ENCODE peak calls at places on chromosomes 5 and 9, in four cellular contexts. One of them, this sample, is unnamed.

GRCh38 chr5:38347040-38347763 is 88.8 kb downstream of the EGFLAM start:
- DNase-seq in KBM-7: no peak
- DNase-seq in GM04504: no peak
- DNase-seq in RPMI8226: no peak
- DNase-seq in this sample: no peak

GRCh38 chr5:72281764-72282499 is 38.1 kb downstream of the MRPS27 start:
- DNase-seq in GM04504: peak
- DNase-seq in KBM-7: no peak
- DNase-seq in RPMI8226: no peak
- DNase-seq in this sample: no peak

GRCh38 chr9:111940697-111941096 is 44.1 kb downstream of the UGCG start:
- DNase-seq in GM04504: no peak
- DNase-seq in KBM-7: no peak
- DNase-seq in RPMI8226: no peak
- DNase-seq in this sample: no peak

GRCh38 chr9:124773473-124774130 is 2.5 kb upstream of the NR6A1 start:
- DNase-seq in RPMI8226: no peak
- DNase-seq in GM04504: no peak
- DNase-seq in KBM-7: no peak
- DNase-seq in this sample: no peak

GRCh38 chr5:83562817-83563557 is 91.4 kb downstream of the VCAN start:
- DNase-seq in GM04504: no peak
- DNase-seq in RPMI8226: no peak
- DNase-seq in KBM-7: no peak
- DNase-seq in this sample: no peak

GRCh38 chr9:126154869-126155268 is 171.8 kb upstream of the MVB12B start:
- DNase-seq in GM04504: no peak
- DNase-seq in KBM-7: no peak
- DNase-seq in RPMI8226: no peak
- DNase-seq in this sample: no peak

GRCh38 chr5:6644841-6645240 is 11.6 kb downstream of the SRD5A1 start:
- DNase-seq in RPMI8226: no peak
- DNase-seq in GM04504: no peak
- DNase-seq in KBM-7: no peak
- DNase-seq in this sample: no peak

GRCh38 chr9:135910197-135910596 is 2.9 kb upstream of the CAMSAP1 start:
- DNase-seq in RPMI8226: no peak
- DNase-seq in KBM-7: no peak
- DNase-seq in GM04504: no peak
- DNase-seq in this sample: no peak

GRCh38 chr5:75885849-75886596 is 168.8 kb upstream of the POC5 start:
- DNase-seq in KBM-7: peak
- DNase-seq in RPMI8226: peak
- DNase-seq in GM04504: no peak
- DNase-seq in this sample: no peak